ENCODE peak calls at places on chromosomes 5 and 9, in seven cellular contexts. N is body of pancreas, X is HAP-1, B is ovary, R is psoas muscle, V is esophagus squamous epithelium, L is PC-3. K is an unnamed sample. For H3K4me1 and H3K27me3, the result is how much of the 10 kb centered on the place peaks cover.

GRCh38 chr5:110884005-110884404 is 145.2 kb downstream of the SLC25A46 start:
- DNase-seq in N (no peak), X (no peak), B (no peak), R (no peak), V (no peak), L (peak), K (no peak)

GRCh38 chr5:41418220-41419031 is 92.0 kb downstream of the PLCXD3 start:
- DNase-seq in N (no peak), X (no peak), B (no peak), R (no peak), V (no peak), L (peak), K (no peak)

GRCh38 chr9:125956102-125956501 is 208.9 kb downstream of the PBX3 start:
- DNase-seq in N (no peak), X (no peak), B (no peak), R (no peak), V (no peak), L (peak), K (no peak)

GRCh38 chr9:91379461-91379860 is 17.7 kb upstream of the AUH start:
- DNase-seq in N (no peak), X (no peak), B (no peak), R (no peak), V (no peak), L (no peak), K (no peak)

GRCh38 chr5:115471674-115472073 is 72.9 kb downstream of the FEM1C start:
- DNase-seq in N (no peak), X (no peak), B (no peak), R (peak), V (no peak), L (no peak), K (no peak)

GRCh38 chr9:115615821-115616665 is 498.1 kb upstream of the TNC start:
- DNase-seq in N (no peak), X (no peak), B (no peak), R (no peak), V (no peak), L (peak), K (no peak)

GRCh38 chr5:141649056-141649688 is 2.0 kb downstream of the FCHSD1 start:
- DNase-seq in N (peak), X (no peak), B (no peak), R (no peak), V (no peak), L (no peak), K (no peak)

GRCh38 chr5:43227655-43228054 is 35.6 kb downstream of the NIM1K start:
- DNase-seq in N (peak), X (peak), B (no peak), R (no peak), V (no peak), L (peak), K (no peak)

GRCh38 chr5:36928947-36929346 is 52.4 kb downstream of the NIPBL start:
- DNase-seq in N (no peak), X (no peak), B (no peak), R (no peak), V (no peak), L (peak), K (no peak)

GRCh38 chr5:32475338-32476097 is 31.0 kb upstream of the ZFR start:
- DNase-seq in N (no peak), X (peak), B (no peak), R (no peak), V (no peak), L (no peak), K (no peak)

GRCh38 chr5:132070460-132071337 is 2.9 kb upstream of the CSF2 start:
- DNase-seq in N (no peak), X (no peak), B (no peak), R (peak), V (no peak), L (no peak), K (no peak)

GRCh38 chr5:97102010-97102470 is 40.4 kb downstream of the LIX1 start:
- DNase-seq in N (no peak), X (no peak), B (no peak), R (no peak), V (no peak), L (no peak), K (no peak)

GRCh38 chr5:112586596-112587062 is 151.1 kb upstream of the APC start:
- DNase-seq in N (no peak), X (peak), B (no peak), R (no peak), V (no peak), L (no peak), K (no peak)

GRCh38 chr5:151036556-151036955 is 16.2 kb downstream of the GPX3 start:
- DNase-seq in N (no peak), X (peak), B (no peak), R (no peak), V (no peak), L (no peak), K (no peak)

GRCh38 chr5:72920690-72921089 is 35.2 kb upstream of the FCHO2 start:
- DNase-seq in N (no peak), X (no peak), B (no peak), R (no peak), V (no peak), L (peak), K (no peak)

GRCh38 chr5:51347704-51348103 is 35.5 kb upstream of the ISL1 start:
- DNase-seq in N (no peak), X (no peak), B (no peak), R (no peak), V (no peak), L (peak), K (no peak)

GRCh38 chr5:6377582-6378127 is 692 bp downstream of the MED10 start:
- DNase-seq in N (no peak), X (no peak), B (no peak), R (no peak), V (no peak), L (no peak), K (no peak)

GRCh38 chr5:142697356-142697807 is 11.5 kb upstream of the FGF1 start:
- DNase-seq in N (no peak), X (no peak), B (no peak), R (peak), V (no peak), L (no peak), K (no peak)

GRCh38 chr5:35009657-35010056 is 38.1 kb downstream of the AGXT2 start:
- DNase-seq in N (no peak), X (no peak), B (no peak), R (no peak), V (no peak), L (no peak), K (no peak)

GRCh38 chr5:88833371-88834107 is 49.4 kb downstream of the MEF2C start:
- DNase-seq in N (no peak), X (no peak), B (peak), R (no peak), V (no peak), L (no peak), K (no peak)

GRCh38 chr5:115735108-115735998 is 81.1 kb downstream of the CDO1 start:
- DNase-seq in N (no peak), X (no peak), B (no peak), R (no peak), V (no peak), L (no peak), K (no peak)

GRCh38 chr5:141821430-141821925 is 56.7 kb downstream of the PCDH1 start:
- DNase-seq in N (no peak), X (peak), B (no peak), R (no peak), V (no peak), L (peak), K (no peak)

GRCh38 chr9:129898205-129898604 is 62.9 kb downstream of the USP20 start:
- DNase-seq in N (no peak), X (no peak), B (no peak), R (no peak), V (no peak), L (peak), K (no peak)

GRCh38 chr9:38443597-38443996 is 19.3 kb upstream of the IGFBPL1 start:
- DNase-seq in N (no peak), X (no peak), B (no peak), R (no peak), V (no peak), L (peak), K (no peak)

GRCh38 chr9:132744881-132745761 is 74.9 kb downstream of the GTF3C4 start:
- DNase-seq in N (no peak), X (peak), B (no peak), R (no peak), V (no peak), L (no peak), K (no peak)

GRCh38 chr5:37735649-37736347 is 104.0 kb downstream of the GDNF start:
- DNase-seq in N (no peak), X (no peak), B (no peak), R (peak), V (no peak), L (no peak), K (no peak)

GRCh38 chr5:115179068-115179958 is 9.6 kb upstream of the TRIM36 start:
- DNase-seq in N (no peak), X (no peak), B (peak), R (peak), V (no peak), L (no peak), K (no peak)

GRCh38 chr5:21919417-21920022 is 933.6 kb downstream of the CDH12 start:
- DNase-seq in N (no peak), X (peak), B (no peak), R (no peak), V (no peak), L (peak), K (no peak)

GRCh38 chr5:73625905-73626811 is at the start of gene ARHGEF28:
- DNase-seq in N (peak), X (peak), B (peak), R (peak), V (no peak), L (peak), K (no peak)

GRCh38 chr9:121784706-121785426 is 133.4 kb downstream of the DAB2IP start:
- DNase-seq in N (no peak), X (peak), B (no peak), R (no peak), V (no peak), L (no peak), K (no peak)

GRCh38 chr9:35708146-35708545 is 18.4 kb upstream of the TPM2 start:
- DNase-seq in N (no peak), X (no peak), B (no peak), R (no peak), V (no peak), L (no peak), K (no peak)

GRCh38 chr5:151684690-151685361 is 1.9 kb downstream of the SPARC start:
- DNase-seq in N (no peak), X (peak), B (peak), R (no peak), V (no peak), L (peak), K (no peak)

GRCh38 chr9:21680590-21680989 is 121.8 kb upstream of the MTAP start:
- DNase-seq in N (no peak), X (no peak), B (no peak), R (no peak), V (no peak), L (no peak), K (no peak)

GRCh38 chr9:21677387-21677786 is 125.0 kb upstream of the MTAP start:
- DNase-seq in N (no peak), X (no peak), B (no peak), R (no peak), V (no peak), L (no peak), K (no peak)

GRCh38 chr9:21677834-21678233 is 124.6 kb upstream of the MTAP start:
- DNase-seq in N (no peak), X (no peak), B (no peak), R (no peak), V (no peak), L (peak), K (no peak)

GRCh38 chr9:21681641-21682040 is 120.8 kb upstream of the MTAP start:
- DNase-seq in N (no peak), X (no peak), B (no peak), R (no peak), V (no peak), L (peak), K (no peak)

DNA sequence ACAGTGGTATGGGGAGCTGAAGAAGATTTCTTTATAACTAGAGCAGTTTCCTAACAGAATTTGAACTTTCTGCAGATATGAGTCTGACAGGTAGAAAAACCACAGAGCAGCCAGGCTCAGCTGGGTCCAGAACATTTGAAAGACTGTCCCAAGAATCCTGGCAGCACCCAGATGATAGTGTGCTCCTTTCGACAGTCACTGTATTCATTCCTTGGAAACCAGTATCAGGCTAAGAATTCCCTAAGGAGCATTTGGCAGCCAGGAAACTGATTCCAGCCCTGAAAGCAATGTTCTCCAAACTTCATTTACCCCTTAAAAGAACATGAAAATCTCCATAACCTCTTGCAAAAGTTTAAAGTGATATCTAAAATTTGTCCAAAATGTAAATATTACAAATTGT is 123.0 kb upstream of the MTAP start:
- DNase-seq in N (no peak), X (no peak), B (no peak), R (no peak), V (no peak), L (no peak), K (no peak)
- H3K4me1 ChIP-seq in N (under half), X (under half), B (under half), R (under half), V (under half), L (half or more), K (under half)

GRCh38 chr9:137052293-137052692 is 1.6 kb downstream of the ENTPD2 start:
- DNase-seq in N (no peak), X (no peak), B (no peak), R (no peak), V (no peak), L (no peak), K (no peak)

GRCh38 chr9:137054932-137055384 is 1.1 kb upstream of the ENTPD2 start:
- DNase-seq in N (no peak), X (no peak), B (no peak), R (no peak), V (no peak), L (no peak), K (no peak)

GRCh38 chr9:137053944-137054931 is at the start of gene ENTPD2:
- DNase-seq in N (peak), X (peak), B (no peak), R (no peak), V (no peak), L (peak), K (peak)

GRCh38 chr9:137051145-137051724 is 2.6 kb downstream of the ENTPD2 start:
- DNase-seq in N (no peak), X (no peak), B (no peak), R (no peak), V (no peak), L (no peak), K (no peak)

GRCh38 chr9:137052998-137053943 is 590 bp downstream of the ENTPD2 start:
- DNase-seq in N (no peak), X (no peak), B (no peak), R (no peak), V (no peak), L (no peak), K (no peak)
- H3K27me3 ChIP-seq in N (under half), X (under half), B (under half), R (under half), V (under half), L (under half), K (under half)

GRCh38 chr9:136684799-136685198 is 2.5 kb downstream of the AGPAT2 start:
- DNase-seq in N (no peak), X (no peak), B (no peak), R (no peak), V (no peak), L (no peak), K (no peak)

GRCh38 chr9:136686794-136687711 is at the start of gene AGPAT2:
- DNase-seq in N (peak), X (peak), B (peak), R (peak), V (peak), L (peak), K (peak)

GRCh38 chr9:136685216-136685615 is 2.0 kb downstream of the AGPAT2 start:
- DNase-seq in N (no peak), X (no peak), B (no peak), R (no peak), V (no peak), L (no peak), K (no peak)

GRCh38 chr9:136686534-136686793 is 793 bp downstream of the AGPAT2 start:
- DNase-seq in N (no peak), X (no peak), B (no peak), R (no peak), V (no peak), L (no peak), K (no peak)

DNA sequence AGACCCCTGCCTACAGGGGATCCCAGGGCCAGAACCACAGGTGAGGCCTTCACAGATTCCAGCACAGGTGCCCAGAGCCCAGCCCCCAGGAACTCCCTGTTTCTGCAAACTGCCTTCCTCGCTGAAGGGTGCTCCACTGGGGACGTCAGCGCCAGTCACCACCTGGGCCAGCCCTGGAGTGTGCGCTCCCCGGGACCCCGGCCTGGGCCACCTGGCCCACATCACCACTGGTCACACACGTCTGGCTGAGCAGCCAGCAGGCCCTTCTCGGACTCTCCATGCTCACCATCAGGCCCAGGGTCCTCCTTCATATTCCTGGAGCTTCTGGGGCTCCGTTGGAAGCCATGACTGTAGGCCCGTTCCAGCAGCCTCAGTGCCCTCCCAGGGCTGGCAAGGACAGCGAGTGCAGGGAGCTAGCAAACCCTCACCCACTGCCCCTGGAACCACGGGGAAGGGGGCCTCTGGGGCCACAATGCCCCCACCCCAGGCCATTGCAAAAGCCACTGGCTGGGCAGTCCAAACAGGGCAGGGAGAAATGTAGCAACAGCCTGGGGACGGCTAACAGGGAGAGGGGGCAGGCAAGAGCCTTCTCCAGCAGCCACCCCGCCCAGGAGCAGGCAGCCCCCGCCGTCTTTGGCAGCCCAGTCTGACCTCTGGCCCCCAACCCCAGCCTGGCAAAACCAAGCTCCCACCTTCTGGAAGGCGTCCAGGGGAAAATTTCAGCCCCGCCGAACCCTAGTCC is 1.3 kb downstream of the AGPAT2 start:
- DNase-seq in N (no peak), X (peak), B (no peak), R (peak), V (no peak), L (no peak), K (no peak)
- H3K4me1 ChIP-seq in N (half or more), X (under half), B (under half), R (under half), V (under half), L (under half), K (under half)

GRCh38 chr5:166270712-166271111 is 2020.7 kb upstream of the WWC1 start:
- DNase-seq in N (no peak), X (no peak), B (no peak), R (no peak), V (no peak), L (no peak), K (no peak)
- H3K27me3 ChIP-seq in N (under half), X (under half), B (under half), R (under half), V (under half), L (under half), K (under half)

GRCh38 chr5:149445739-149446369 is 66.8 kb upstream of the IL17B start:
- DNase-seq in N (no peak), X (no peak), B (peak), R (no peak), V (no peak), L (peak), K (no peak)
- H3K4me1 ChIP-seq in N (under half), X (under half), B (under half), R (under half), V (half or more), L (under half), K (under half)

GRCh38 chr9:87102131-87102530 is 154.8 kb upstream of the GAS1 start:
- DNase-seq in N (no peak), X (no peak), B (no peak), R (no peak), V (no peak), L (no peak), K (no peak)
- H3K27me3 ChIP-seq in N (under half), X (under half), B (under half), R (under half), V (under half), L (under half), K (under half)

GRCh38 chr5:177432143-177432904 is 5.8 kb downstream of the GRK6 start:
- DNase-seq in N (no peak), X (no peak), B (no peak), R (peak), V (no peak), L (no peak), K (no peak)

GRCh38 chr5:177434437-177434836 is 8.0 kb downstream of the GRK6 start:
- DNase-seq in N (no peak), X (no peak), B (no peak), R (no peak), V (no peak), L (no peak), K (peak)

GRCh38 chr5:177433658-177434217 is 7.3 kb downstream of the GRK6 start:
- DNase-seq in N (no peak), X (no peak), B (no peak), R (peak), V (no peak), L (no peak), K (no peak)

GRCh38 chr5:177431317-177432142 is 5.1 kb downstream of the GRK6 start:
- DNase-seq in N (no peak), X (no peak), B (no peak), R (peak), V (no peak), L (no peak), K (peak)

DNA sequence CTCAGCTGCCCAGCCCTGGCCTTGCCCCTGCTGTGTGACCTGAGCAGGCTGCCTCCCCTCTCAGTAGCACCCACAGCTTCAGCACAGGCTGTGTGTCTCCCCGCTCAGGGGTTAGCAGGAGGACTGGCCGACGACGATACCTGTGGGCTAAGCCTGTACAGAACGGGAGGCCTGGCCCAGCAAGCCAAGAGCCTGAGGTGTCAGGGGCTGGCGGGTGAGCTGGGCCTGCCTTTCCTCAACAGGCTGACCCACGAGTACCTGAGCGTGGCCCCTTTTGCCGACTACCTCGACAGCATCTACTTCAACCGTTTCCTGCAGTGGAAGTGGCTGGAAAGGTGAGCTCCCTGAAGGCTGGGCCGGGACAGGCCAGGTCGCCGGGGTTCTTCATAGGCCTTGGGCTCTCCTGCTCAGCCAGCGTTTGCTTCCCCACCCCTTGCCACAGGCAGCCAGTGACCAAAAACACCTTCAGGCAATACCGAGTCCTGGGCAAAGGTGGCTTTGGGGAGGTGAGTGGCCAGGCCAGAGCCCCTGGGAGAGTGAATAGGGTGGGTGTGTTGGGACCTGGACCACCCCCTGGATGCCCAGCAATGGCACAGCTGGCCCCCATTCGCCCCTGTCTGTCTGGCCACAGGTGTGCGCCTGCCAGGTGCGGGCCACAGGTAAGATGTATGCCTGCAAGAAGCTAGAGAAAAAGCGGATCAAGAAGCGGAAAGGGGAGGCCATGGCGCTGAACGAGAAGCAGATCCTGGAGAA is 6.6 kb downstream of the GRK6 start:
- DNase-seq in N (no peak), X (no peak), B (no peak), R (peak), V (no peak), L (no peak), K (no peak)
- H3K4me1 ChIP-seq in N (under half), X (under half), B (under half), R (under half), V (under half), L (under half), K (half or more)